ENCODE peak calls at places on chromosome 15, in four cellular contexts. S, F, X and K are unnamed samples.

GRCh38 chr15:101187820-101188516 is 63.9 kb downstream of the CHSY1 start:
- DNase-seq in F (no peak), S (no peak), X (peak), K (no peak)

GRCh38 chr15:61916104-61916503 is 144.1 kb downstream of the VPS13C start:
- DNase-seq in F (no peak), S (no peak), X (no peak), K (no peak)

GRCh38 chr15:67061811-67062348 is 3.5 kb upstream of the SMAD3 start:
- DNase-seq in S (no peak), X (no peak), F (no peak), K (no peak)

GRCh38 chr15:91116379-91117067 is 16.5 kb downstream of the SV2B start:
- DNase-seq in S (peak), F (no peak), X (peak), K (no peak)

GRCh38 chr15:34049096-34049495 is 10.1 kb upstream of the AVEN start:
- DNase-seq in S (no peak), F (no peak), X (no peak), K (no peak)

GRCh38 chr15:31328999-31329639 is 2.5 kb downstream of the KLF13 start:
- DNase-seq in S (no peak), F (peak), X (no peak), K (peak)

GRCh38 chr15:42890161-42890913 is 30.2 kb downstream of the TTBK2 start:
- DNase-seq in F (no peak), X (no peak), S (peak), K (peak)

GRCh38 chr15:64443747-64444621 is 16.4 kb upstream of the ZNF609 start:
- DNase-seq in X (no peak), S (peak), F (peak), K (no peak)

GRCh38 chr15:89321521-89322410 is 12.9 kb downstream of the POLG start:
- DNase-seq in F (no peak), X (no peak), S (peak), K (no peak)

GRCh38 chr15:79769081-79769481 is 127.7 kb downstream of the MTHFS start:
- DNase-seq in X (no peak), F (no peak), S (peak), K (no peak)

GRCh38 chr15:80946576-80946975 is 43.0 kb downstream of the MESD start:
- DNase-seq in F (no peak), S (no peak), X (no peak), K (no peak)

GRCh38 chr15:98431171-98431570 is 217.2 kb upstream of the IGF1R start:
- DNase-seq in F (no peak), S (no peak), X (no peak), K (no peak)

GRCh38 chr15:39300451-39301153 is 280.3 kb upstream of the THBS1 start:
- DNase-seq in F (no peak), S (no peak), X (no peak), K (no peak)

GRCh38 chr15:83565553-83566159 is 88.3 kb upstream of the ADAMTSL3 start:
- DNase-seq in S (peak), F (peak), X (no peak), K (no peak)

GRCh38 chr15:59587085-59587826 is 24.3 kb upstream of the GCNT3 start:
- DNase-seq in X (no peak), F (no peak), S (no peak), K (no peak)

GRCh38 chr15:59591372-59591771 is 20.2 kb upstream of the GCNT3 start:
- DNase-seq in S (no peak), X (no peak), F (no peak), K (no peak)

GRCh38 chr15:59594493-59594942 is 17.1 kb upstream of the GCNT3 start:
- DNase-seq in X (no peak), S (peak), F (no peak), K (no peak)

GRCh38 chr15:59594991-59595390 is 16.6 kb upstream of the GCNT3 start:
- DNase-seq in S (no peak), X (no peak), F (no peak), K (no peak)

DNA sequence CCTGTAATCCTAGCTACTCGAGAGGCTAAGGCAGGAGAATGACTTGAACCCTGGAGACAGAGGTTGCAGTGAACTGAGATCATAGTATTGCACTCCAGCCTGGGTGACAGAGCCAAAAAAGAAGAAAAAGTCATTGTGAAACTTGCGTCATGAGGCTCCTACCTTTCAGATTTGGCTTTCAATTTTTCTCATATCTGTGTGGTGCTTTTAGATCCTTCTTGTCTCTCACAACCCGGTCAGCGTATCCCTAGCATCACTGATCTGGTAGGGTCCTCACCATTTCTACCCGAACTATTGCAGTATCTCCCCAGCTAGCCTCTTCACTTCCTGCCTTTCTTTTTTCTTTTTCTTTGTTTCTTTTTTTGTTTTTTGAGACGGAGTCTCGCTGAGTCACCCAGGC is 21.6 kb upstream of the GCNT3 start:
- DNase-seq in S (no peak), X (peak), F (no peak), K (no peak)
- TF ChIP-seq CREB1 in S (no peak), X (no peak), F (no peak), K (no peak)

GRCh38 chr15:41585140-41586047 is 26.4 kb downstream of the TYRO3 start:
- DNase-seq in F (no peak), X (no peak), S (no peak), K (peak)
- TF ChIP-seq SIN3A in F (no peak), X (no peak), S (no peak), K (no peak)

GRCh38 chr15:58114388-58114787 is 23.8 kb upstream of the AQP9 start:
- DNase-seq in X (no peak), S (no peak), F (no peak), K (no peak)

GRCh38 chr15:58118272-58118671 is 19.9 kb upstream of the AQP9 start:
- DNase-seq in S (no peak), X (no peak), F (no peak), K (no peak)

GRCh38 chr15:58114812-58115211 is 23.4 kb upstream of the AQP9 start:
- DNase-seq in X (no peak), F (peak), S (no peak), K (no peak)

GRCh38 chr15:58117619-58118018 is 20.6 kb upstream of the AQP9 start:
- DNase-seq in X (no peak), F (no peak), S (peak), K (no peak)

GRCh38 chr15:58115692-58116091 is 22.5 kb upstream of the AQP9 start:
- DNase-seq in X (no peak), S (peak), F (peak), K (no peak)
- TF ChIP-seq CREB1 in X (no peak), S (no peak), F (no peak), K (no peak)

DNA sequence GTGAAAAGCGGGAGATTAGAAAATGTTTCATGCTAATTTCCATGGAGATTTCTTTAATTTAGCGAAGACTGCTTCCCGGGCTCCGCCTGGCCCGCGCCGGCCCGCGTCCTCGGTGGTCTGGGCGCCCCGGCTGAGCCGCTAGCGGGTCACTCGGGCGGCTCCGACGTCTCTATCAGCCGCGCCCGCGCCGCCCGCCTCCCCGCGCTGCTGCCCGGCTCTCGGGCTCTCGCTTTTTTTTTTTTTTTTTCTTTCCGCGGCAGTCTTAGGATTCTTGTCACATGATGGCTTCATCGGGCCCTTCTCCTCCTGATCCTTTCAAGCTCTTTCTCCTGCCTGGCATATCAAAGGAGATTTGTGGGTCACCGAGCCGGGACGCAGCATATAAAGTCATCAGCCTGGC is 617.3 kb downstream of the NR2F2 start:
- DNase-seq in S (no peak), X (no peak), F (no peak), K (no peak)
- TF ChIP-seq SIN3A in S (no peak), X (no peak), F (no peak), K (no peak)

GRCh38 chr15:85858586-85859375 is 64.1 kb upstream of the KLHL25 start:
- DNase-seq in F (peak), S (peak), X (no peak), K (peak)
- TF ChIP-seq CREB1 in F (no peak), S (no peak), X (no peak), K (no peak)

DNA sequence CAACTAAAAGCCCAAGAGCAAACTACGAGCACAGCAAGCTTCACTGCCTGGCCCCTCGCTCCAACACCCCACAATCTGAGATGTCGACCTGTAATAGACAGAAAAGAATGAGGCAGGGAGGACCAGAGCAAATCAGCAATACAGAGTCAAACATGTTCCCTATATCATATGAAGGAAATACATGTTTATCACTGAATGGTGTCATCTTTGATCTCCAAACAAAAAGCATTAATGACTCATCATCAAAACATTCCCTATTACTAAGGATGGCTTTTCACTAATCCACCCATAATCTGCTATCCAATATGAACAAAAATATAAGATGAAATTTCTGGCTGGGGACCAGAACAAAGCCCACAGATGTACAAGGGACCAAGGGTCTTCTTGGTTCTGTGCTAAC is 34.7 kb downstream of the MYO5A start:
- DNase-seq in F (no peak), S (no peak), X (no peak), K (no peak)
- TF ChIP-seq SIN3A in F (no peak), S (no peak), X (no peak), K (no peak)

GRCh38 chr15:84703808-84704207 is 12.1 kb downstream of the SEC11A start:
- DNase-seq in X (no peak), S (no peak), F (no peak), K (no peak)

GRCh38 chr15:84697353-84697990 is 18.5 kb downstream of the SEC11A start:
- DNase-seq in S (no peak), X (no peak), F (no peak), K (no peak)

GRCh38 chr15:84699538-84700191 is 16.3 kb downstream of the SEC11A start:
- DNase-seq in X (no peak), S (no peak), F (no peak), K (no peak)

DNA sequence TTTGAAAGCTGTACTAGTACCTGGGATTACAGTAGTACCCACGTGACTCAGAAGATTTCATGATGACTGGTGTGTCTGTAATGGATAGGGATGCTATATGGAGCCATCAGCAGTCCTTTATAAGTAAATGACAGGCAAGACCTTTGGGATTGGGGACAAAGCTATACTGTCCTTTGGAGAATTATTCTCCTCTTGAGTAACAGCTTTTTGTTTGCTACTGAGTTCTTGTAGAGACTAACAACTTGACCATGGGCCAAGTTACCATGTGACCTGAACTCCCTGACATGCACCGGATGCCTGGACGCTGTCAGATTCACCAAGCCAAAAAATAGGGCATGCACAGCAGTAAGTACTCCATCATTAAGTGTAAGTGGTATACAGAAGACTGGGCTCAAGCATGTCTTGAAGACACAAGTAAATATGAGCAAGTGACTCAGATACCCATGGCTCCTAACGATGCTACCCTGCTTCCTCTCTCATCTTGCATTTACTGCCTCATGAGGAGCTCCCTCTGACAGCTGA is 12.9 kb downstream of the SEC11A start:
- DNase-seq in X (no peak), F (no peak), S (no peak), K (no peak)
- TF ChIP-seq CREB1 in X (no peak), F (no peak), S (no peak), K (no peak)

GRCh38 chr15:27254016-27254415 is 283.0 kb downstream of the GABRG3 start:
- DNase-seq in X (no peak), F (no peak), S (no peak), K (no peak)

GRCh38 chr15:27248251-27248650 is 277.3 kb downstream of the GABRG3 start:
- DNase-seq in F (no peak), S (no peak), X (no peak), K (no peak)

GRCh38 chr15:27250223-27250622 is 279.2 kb downstream of the GABRG3 start:
- DNase-seq in X (no peak), S (no peak), F (no peak), K (no peak)

GRCh38 chr15:27249046-27249722 is 278.2 kb downstream of the GABRG3 start:
- DNase-seq in S (no peak), F (no peak), X (no peak), K (no peak)

GRCh38 chr15:27249723-27250160 is 278.8 kb downstream of the GABRG3 start:
- DNase-seq in F (no peak), S (no peak), X (no peak), K (no peak)
- TF ChIP-seq SIN3A in F (no peak), S (no peak), X (no peak), K (no peak)

GRCh38 chr15:41883484-41883825 is 10.4 kb downstream of the SPTBN5 start:
- DNase-seq in X (no peak), S (no peak), F (no peak), K (no peak)
- TF ChIP-seq CREB1 in X (no peak), S (no peak), F (no peak), K (no peak)

DNA sequence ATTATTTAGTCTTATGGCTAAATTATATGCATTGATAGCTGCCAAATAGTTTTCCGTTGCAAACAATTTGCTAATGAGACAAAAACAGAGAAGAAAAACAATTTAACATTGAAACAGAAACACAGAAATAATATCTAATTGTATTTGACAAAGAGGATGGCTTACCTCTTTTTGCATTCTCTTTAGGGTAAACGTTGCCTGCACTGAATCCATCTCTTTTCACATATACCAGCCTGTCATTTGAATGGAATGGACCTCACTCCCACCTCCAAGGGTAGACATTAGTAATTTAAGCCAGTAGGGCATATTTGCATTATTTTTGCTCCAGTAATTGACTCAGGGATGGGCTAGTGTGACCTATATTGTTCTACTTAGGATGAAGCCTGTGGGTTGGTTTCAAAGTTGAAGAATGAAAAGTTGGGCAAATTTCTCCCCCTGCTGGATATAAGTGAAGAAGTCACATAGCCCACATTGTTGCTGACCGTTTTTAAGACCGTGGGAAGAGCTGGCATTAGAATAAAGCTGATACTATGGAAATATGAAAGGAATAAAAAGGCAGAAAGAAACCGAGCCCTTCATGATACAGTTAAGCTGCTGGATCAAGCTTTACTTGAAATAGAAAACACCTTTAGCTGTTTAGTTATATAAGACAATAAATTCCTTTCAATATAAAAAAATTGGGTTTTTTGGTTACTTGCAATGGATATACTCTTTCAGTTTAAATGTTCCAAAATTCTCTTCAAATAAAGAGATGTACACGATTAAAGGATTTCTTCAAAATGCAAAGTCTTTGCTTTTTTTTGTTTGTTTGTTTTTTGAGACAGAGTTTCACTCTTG is 26.9 kb downstream of the PIERCE2 start:
- DNase-seq in X (no peak), F (peak), S (peak), K (peak)
- TF ChIP-seq SIN3A in X (no peak), F (no peak), S (no peak), K (no peak)